ENCODE peak calls at places on chromosomes 4 and X, in five cellular contexts. G is AG09309; M is stimulated activated naive CD4-positive, alpha-beta T cell; U is AG10803; S is A172. H is an unnamed sample.

GRCh38 chrX:86197815-86198214 is 49.6 kb downstream of the DACH2 start:
- DNase-seq in S (no peak), G (no peak), M (no peak), U (no peak), H (no peak)

GRCh38 chr4:106312997-106313522 is 2.9 kb downstream of the TBCK start:
- DNase-seq in G (no peak), M (no peak), U (no peak), S (no peak), H (no peak)

GRCh38 chr4:177484613-177485021 is 42.4 kb upstream of the AGA start:
- DNase-seq in U (peak), M (no peak), G (peak), S (peak), H (peak)

GRCh38 chr4:143252478-143252877 is 67.8 kb downstream of the USP38 start:
- DNase-seq in M (no peak), S (no peak), G (no peak), U (no peak), H (no peak)

GRCh38 chr4:150256841-150257273 is 178.6 kb downstream of the DCLK2 start:
- DNase-seq in G (no peak), M (no peak), U (no peak), S (no peak), H (no peak)

GRCh38 chrX:73765776-73766465 is 202.9 kb downstream of the CHIC1 start:
- DNase-seq in M (no peak), G (no peak), S (no peak), U (no peak), H (no peak)

GRCh38 chrX:3380603-3381002 is 34.2 kb upstream of the MXRA5 start:
- DNase-seq in U (no peak), M (no peak), G (no peak), S (no peak), H (no peak)

GRCh38 chrX:10089378-10089795 is 67.4 kb upstream of the CLCN4 start:
- DNase-seq in S (peak), G (no peak), M (no peak), U (no peak), H (no peak)

GRCh38 chrX:116462843-116463242 is at the start of gene CT83:
- DNase-seq in M (no peak), G (no peak), U (no peak), S (no peak), H (no peak)